ENCODE peak calls at places on chromosomes 7 and 10, in five cellular contexts. Y is KG1; D is ureter; E is stimulated activated CD4-positive, alpha-beta T cell treated with anti-CD3 and anti-CD28 coated beads, Interleukin-12 subunit alpha, Interleukin-12 subunit beta, amount 100 ng/mL, for 4 hours; N is EH. I is an unnamed sample.

GRCh38 chr10:69446650-69447151 is 4.6 kb upstream of the TSPAN15 start:
- DNase-seq in N (peak), E (no peak), Y (no peak), D (no peak), I (no peak)

GRCh38 chr10:24209946-24210491 is 1.1 kb downstream of the KIAA1217 start:
- DNase-seq in N (peak), Y (no peak), D (no peak), E (peak), I (no peak)

GRCh38 chr10:76301950-76302349 is 870.5 kb downstream of the LRMDA start:
- DNase-seq in D (no peak), E (no peak), Y (no peak), N (no peak), I (no peak)

GRCh38 chr7:43568529-43568928 is 14.4 kb upstream of the STK17A start:
- DNase-seq in N (peak), Y (no peak), E (no peak), D (no peak), I (no peak)

GRCh38 chr7:91570600-91570999 is 306.4 kb downstream of the FZD1 start:
- DNase-seq in D (no peak), N (no peak), E (no peak), Y (no peak), I (no peak)

GRCh38 chr7:151817981-151818673 is 58.8 kb downstream of the PRKAG2 start:
- DNase-seq in N (no peak), D (no peak), E (no peak), Y (no peak), I (no peak)

GRCh38 chr7:33043875-33044718 is 18.5 kb downstream of the NT5C3A start:
- DNase-seq in D (no peak), N (no peak), E (no peak), Y (no peak), I (no peak)

GRCh38 chr7:135650831-135651573 is 11.3 kb upstream of the STMP1 start:
- DNase-seq in D (no peak), N (peak), E (no peak), Y (no peak), I (no peak)

GRCh38 chr7:100091411-100092181 is 2.8 kb downstream of the COPS6 start:
- DNase-seq in D (no peak), N (peak), Y (no peak), E (no peak), I (no peak)

GRCh38 chr7:104946338-104946737 is 67.7 kb upstream of the KMT2E start:
- DNase-seq in Y (no peak), E (no peak), N (no peak), D (no peak), I (no peak)

GRCh38 chr10:9066152-9066551 is 1011.7 kb downstream of the GATA3 start:
- DNase-seq in E (no peak), Y (no peak), N (no peak), D (no peak), I (no peak)

GRCh38 chr10:71351628-71352319 is 32.7 kb downstream of the SLC29A3 start:
- DNase-seq in D (no peak), N (no peak), Y (no peak), E (no peak), I (no peak)

GRCh38 chr10:126331101-126331500 is 57.2 kb downstream of the ADAM12 start:
- DNase-seq in Y (no peak), N (peak), E (no peak), D (no peak), I (no peak)

GRCh38 chr7:2530076-2530967 is 10.7 kb downstream of the LFNG start:
- DNase-seq in E (peak), D (no peak), N (peak), Y (peak), I (no peak)

GRCh38 chr10:110893559-110894179 is 21.9 kb downstream of the PDCD4 start:
- DNase-seq in E (no peak), D (no peak), N (peak), Y (peak), I (no peak)

GRCh38 chr7:73678862-73679261 is 4.4 kb downstream of the DNAJC30 start:
- DNase-seq in Y (no peak), N (no peak), D (no peak), E (no peak), I (no peak)

GRCh38 chr7:142009142-142009541 is 13.5 kb downstream of the MGAM start:
- DNase-seq in N (no peak), E (no peak), D (no peak), Y (no peak), I (no peak)

GRCh38 chr10:7566891-7567290 is 99.9 kb downstream of the ITIH5 start:
- DNase-seq in N (no peak), Y (no peak), E (no peak), D (no peak), I (no peak)

GRCh38 chr10:70777063-70777875 is 7.9 kb downstream of the TBATA start:
- DNase-seq in N (no peak), E (no peak), D (peak), Y (no peak), I (peak)

GRCh38 chr10:86730227-86730626 is 26.2 kb upstream of the BMPR1A start:
- DNase-seq in N (peak), Y (no peak), D (no peak), E (no peak), I (no peak)

GRCh38 chr7:90625051-90625450 is 28.9 kb downstream of the CDK14 start:
- DNase-seq in E (no peak), Y (no peak), N (no peak), D (no peak), I (no peak)

GRCh38 chr7:139490130-139490529 is 6.7 kb upstream of the KLRG2 start:
- DNase-seq in N (no peak), Y (no peak), E (no peak), D (no peak), I (no peak)

GRCh38 chr10:58991842-58992241 is 184.6 kb upstream of the PHYHIPL start:
- DNase-seq in Y (no peak), E (no peak), D (no peak), N (no peak), I (no peak)

GRCh38 chr10:127824826-127825225 is 67.9 kb downstream of the CLRN3 start:
- DNase-seq in Y (no peak), N (no peak), D (no peak), E (no peak), I (no peak)

GRCh38 chr10:112838784-112839481 is 111.1 kb upstream of the TCF7L2 start:
- DNase-seq in E (no peak), N (no peak), D (no peak), Y (no peak), I (no peak)

GRCh38 chr10:113454341-113455061 is 98.4 kb upstream of the HABP2 start:
- DNase-seq in N (peak), D (peak), Y (peak), E (no peak), I (no peak)

GRCh38 chr7:29995652-29996051 is 6.1 kb upstream of the SCRN1 start:
- DNase-seq in E (no peak), D (no peak), Y (no peak), N (peak), I (no peak)

GRCh38 chr7:145347271-145347670 is 511.4 kb upstream of the TPK1 start:
- DNase-seq in Y (no peak), D (no peak), N (no peak), E (no peak), I (no peak)

GRCh38 chr7:69780377-69780776 is 182.1 kb downstream of the AUTS2 start:
- DNase-seq in E (no peak), N (no peak), Y (no peak), D (no peak), I (no peak)

GRCh38 chr10:121495719-121496118 is 102.5 kb downstream of the FGFR2 start:
- DNase-seq in Y (no peak), E (no peak), D (no peak), N (no peak), I (no peak)

GRCh38 chr10:11397980-11398580 is 213.4 kb downstream of the USP6NL start:
- DNase-seq in N (peak), Y (no peak), D (no peak), E (no peak), I (peak)

GRCh38 chr7:130207642-130208041 is at the start of gene SSMEM1:
- DNase-seq in Y (no peak), N (peak), E (no peak), D (no peak), I (no peak)

GRCh38 chr10:44310762-44311562 is 73.9 kb downstream of the CXCL12 start:
- DNase-seq in E (peak), Y (peak), N (peak), D (peak), I (peak)

GRCh38 chr7:29146082-29146706 is at the start of gene CPVL:
- DNase-seq in Y (no peak), N (no peak), D (peak), E (no peak), I (no peak)

I was measured in coronary artery.